ENCODE peak calls at places on chromosomes 16 and 17, in four cellular contexts. I, Y, Q and J are unnamed samples.

GRCh38 chr17:7475764-7476422 is 3.5 kb downstream of the ZBTB4 start:
- DNase-seq in I (peak; percentile 74), Y (no peak), Q (no peak), J (peak; percentile 59)

GRCh38 chr16:52812945-52813556 is 239.6 kb downstream of the CHD9NB start:
- DNase-seq in I (no peak), Y (no peak), Q (no peak), J (no peak)

GRCh38 chr17:2337811-2338657 is 733 bp downstream of the SGSM2 start:
- DNase-seq in I (peak; percentile 61), Y (no peak), Q (peak; percentile 73), J (peak; percentile 63)

GRCh38 chr17:69344939-69345338 is 18.0 kb upstream of the ABCA5 start:
- DNase-seq in I (no peak), Y (no peak), Q (no peak), J (no peak)

GRCh38 chr16:67207116-67207856 is 8.4 kb downstream of the ELMO3 start:
- DNase-seq in I (no peak), Y (no peak), Q (no peak), J (no peak)

GRCh38 chr16:660459-661183 is 7.3 kb upstream of the RHOT2 start:
- DNase-seq in I (peak; percentile 88), Y (peak; percentile 85), Q (peak; percentile 95), J (peak; percentile 85)

GRCh38 chr17:10754109-10754508 is 24.3 kb upstream of the TMEM220 start:
- DNase-seq in I (no peak), Y (no peak), Q (peak; percentile 32), J (no peak)

GRCh38 chr16:80273635-80274538 is 266.9 kb upstream of the DYNLRB2 start:
- DNase-seq in I (no peak), Y (no peak), Q (no peak), J (no peak)

GRCh38 chr16:80107900-80108299 is 432.9 kb upstream of the DYNLRB2 start:
- DNase-seq in I (no peak), Y (no peak), Q (no peak), J (no peak)

GRCh38 chr16:82432261-82432660 is 194.5 kb upstream of the CDH13 start:
- DNase-seq in I (no peak), Y (no peak), Q (no peak), J (no peak)

GRCh38 chr16:4570688-4571321 is 14.7 kb downstream of the C16orf96 start:
- DNase-seq in I (no peak), Y (no peak), Q (no peak), J (no peak)